ENCODE peak calls at places on chromosomes 16 and 17, in six cellular contexts. F is HFF-Myc, L is AG10803, U is aorta, V is dorsolateral prefrontal cortex, M is body of pancreas. Q is an unnamed sample.

GRCh38 chr17:78618264-78619066 is 41.3 kb upstream of the DNAH17 start:
- DNase-seq in M (peak), V (no peak), F (no peak), U (peak), L (no peak), Q (no peak)

GRCh38 chr17:40551091-40551873 is 14.0 kb downstream of the CCR7 start:
- DNase-seq in U (peak), F (no peak), M (peak), L (peak), V (peak), Q (peak)

GRCh38 chr16:48499822-48500440 is 110.0 kb downstream of the N4BP1 start:
- DNase-seq in V (no peak), F (peak), M (peak), U (peak), L (peak), Q (peak)

GRCh38 chr17:27499451-27500265 is 43.4 kb downstream of the KSR1 start:
- DNase-seq in U (no peak), M (peak), L (no peak), V (no peak), F (no peak), Q (no peak)

GRCh38 chr17:19741832-19742457 is 6.2 kb downstream of the ALDH3A1 start:
- DNase-seq in F (no peak), U (no peak), L (no peak), V (no peak), M (no peak), Q (no peak)

GRCh38 chr16:15493416-15494181 is 59.2 kb downstream of the BMERB1 start:
- DNase-seq in M (no peak), V (no peak), F (peak), U (no peak), L (peak), Q (no peak)

GRCh38 chr17:66533572-66533971 is 231.2 kb downstream of the PRKCA start:
- DNase-seq in F (no peak), V (no peak), L (no peak), U (no peak), M (peak), Q (peak)

GRCh38 chr17:80455328-80455710 is 21.1 kb downstream of the NPTX1 start:
- DNase-seq in L (no peak), F (no peak), V (no peak), U (no peak), M (peak), Q (no peak)

GRCh38 chr16:87582221-87582965 is 19.9 kb upstream of the JPH3 start:
- DNase-seq in L (peak), U (peak), V (no peak), M (peak), F (no peak), Q (no peak)

GRCh38 chr16:13507530-13507929 is 412.4 kb upstream of the ERCC4 start:
- DNase-seq in U (no peak), V (no peak), F (no peak), L (no peak), M (no peak), Q (no peak)

GRCh38 chr17:9232591-9233270 is 211.4 kb downstream of the NTN1 start:
- DNase-seq in V (no peak), M (no peak), U (peak), L (peak), F (no peak), Q (no peak)

GRCh38 chr17:76351526-76352071 is 2.1 kb downstream of the PRPSAP1 start:
- DNase-seq in L (no peak), F (no peak), V (no peak), M (no peak), U (no peak), Q (no peak)

GRCh38 chr17:39643271-39643670 is 6.3 kb downstream of the STARD3 start:
- DNase-seq in L (peak), U (no peak), V (no peak), M (no peak), F (no peak), Q (no peak)

GRCh38 chr17:78019367-78019975 is 61.0 kb downstream of the TNRC6C start:
- DNase-seq in V (no peak), F (no peak), L (peak), U (no peak), M (no peak), Q (peak)

GRCh38 chr16:88901718-88902337 is 35.4 kb upstream of the PABPN1L start:
- DNase-seq in F (no peak), U (no peak), L (no peak), V (no peak), M (no peak), Q (no peak)

GRCh38 chr17:76243826-76244679 is 3.8 kb upstream of the RNF157 start:
- DNase-seq in L (peak), V (no peak), U (no peak), M (no peak), F (peak), Q (no peak)

GRCh38 chr16:85027968-85028637 is 508 bp downstream of the KIAA0513 start:
- DNase-seq in U (peak), V (no peak), L (no peak), M (peak), F (no peak), Q (no peak)

GRCh38 chr16:88288303-88288702 is 94.5 kb upstream of the ZNF469 start:
- DNase-seq in F (no peak), V (no peak), M (no peak), L (no peak), U (no peak), Q (no peak)

GRCh38 chr17:58302919-58303551 is 22.3 kb upstream of the MPO start:
- DNase-seq in M (no peak), F (no peak), V (no peak), L (no peak), U (no peak), Q (no peak)

GRCh38 chr16:85984211-85984880 is 85.4 kb downstream of the IRF8 start:
- DNase-seq in U (no peak), V (no peak), L (no peak), F (no peak), M (no peak), Q (no peak)

GRCh38 chr16:63776034-63776433 is 1345.8 kb downstream of the CDH11 start:
- DNase-seq in M (no peak), U (no peak), V (no peak), L (no peak), F (no peak), Q (no peak)

GRCh38 chr16:75109732-75110243 is 6.8 kb downstream of the LDHD start:
- DNase-seq in V (peak), M (peak), F (no peak), U (peak), L (no peak), Q (no peak)

GRCh38 chr17:77332981-77333685 is 192.4 kb downstream of the SEC14L1 start:
- DNase-seq in V (no peak), L (peak), M (no peak), U (no peak), F (peak), Q (peak)

GRCh38 chr17:33560165-33560564 is 267.1 kb upstream of the ASIC2 start:
- DNase-seq in U (no peak), F (no peak), V (no peak), M (no peak), L (peak), Q (no peak)

GRCh38 chr17:51629232-51629631 is 368.9 kb downstream of the UTP18 start:
- DNase-seq in F (no peak), V (no peak), M (no peak), L (no peak), U (no peak), Q (no peak)

GRCh38 chr17:28173071-28173561 is 130.6 kb downstream of the NLK start:
- DNase-seq in M (no peak), U (no peak), F (no peak), V (no peak), L (no peak), Q (peak)

GRCh38 chr17:67223924-67224323 is 21.1 kb downstream of the HELZ start:
- DNase-seq in U (no peak), V (no peak), M (no peak), L (no peak), F (no peak), Q (no peak)

GRCh38 chr16:87702325-87702811 is 63.4 kb downstream of the KLHDC4 start:
- DNase-seq in U (no peak), M (peak), L (no peak), F (no peak), V (no peak), Q (peak)

GRCh38 chr16:86505185-86505898 is 5.0 kb upstream of the FOXF1 start:
- DNase-seq in F (no peak), U (no peak), L (no peak), V (no peak), M (no peak), Q (no peak)

GRCh38 chr17:48723555-48724239 is 712 bp downstream of the PRAC2 start:
- DNase-seq in L (no peak), V (no peak), U (no peak), F (no peak), M (no peak), Q (peak)

DNA sequence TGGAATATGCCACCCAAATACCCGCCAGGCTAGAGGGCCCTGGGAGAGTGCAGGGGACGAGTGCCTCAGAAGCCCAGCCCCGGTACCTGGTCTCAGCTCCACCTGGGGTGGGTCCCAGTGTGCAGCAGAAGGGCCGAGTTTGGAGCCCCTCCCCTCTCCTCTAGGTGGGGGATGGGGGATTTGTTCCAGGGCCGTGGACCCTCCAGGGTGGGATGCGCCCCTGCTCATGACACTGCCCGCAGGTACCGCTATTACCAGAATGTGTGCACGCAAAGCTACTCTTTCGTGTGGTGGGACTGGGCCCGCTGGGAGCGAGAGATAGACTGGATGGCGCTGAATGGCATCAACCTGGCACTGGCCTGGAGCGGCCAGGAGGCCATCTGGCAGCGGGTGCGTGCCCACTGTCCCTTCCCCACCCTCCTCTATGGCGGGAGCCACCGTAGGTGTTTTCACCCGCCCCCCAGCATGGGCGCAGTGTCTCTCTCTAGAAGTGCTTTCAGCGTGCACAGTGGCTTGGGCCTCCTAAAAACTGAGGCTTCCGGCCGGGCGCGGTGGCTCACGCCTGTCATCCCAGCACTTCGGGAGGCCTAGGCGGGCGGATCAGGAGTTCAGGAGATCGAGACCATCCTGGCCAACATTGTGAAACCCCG is 1.2 kb downstream of the NAGLU start:
- DNase-seq in M (no peak), V (no peak), F (no peak), L (no peak), U (no peak), Q (no peak)
- H3K4me3 ChIP-seq in M (peak), V (peak), F (peak), L (peak), U (peak), Q (peak)

GRCh38 chr17:64017381-64017980 is 3.0 kb downstream of the ICAM2 start:
- DNase-seq in F (no peak), L (no peak), M (no peak), V (no peak), U (no peak), Q (no peak)

GRCh38 chr17:64019486-64020067 is 856 bp downstream of the ICAM2 start:
- DNase-seq in U (no peak), M (no peak), V (no peak), L (no peak), F (no peak), Q (no peak)

GRCh38 chr17:64015447-64015846 is 5.0 kb downstream of the ICAM2 start:
- DNase-seq in U (no peak), V (no peak), F (no peak), L (no peak), M (no peak), Q (no peak)

GRCh38 chr17:64016974-64017373 is 3.5 kb downstream of the ICAM2 start:
- DNase-seq in U (no peak), F (no peak), M (no peak), V (no peak), L (no peak), Q (no peak)

DNA sequence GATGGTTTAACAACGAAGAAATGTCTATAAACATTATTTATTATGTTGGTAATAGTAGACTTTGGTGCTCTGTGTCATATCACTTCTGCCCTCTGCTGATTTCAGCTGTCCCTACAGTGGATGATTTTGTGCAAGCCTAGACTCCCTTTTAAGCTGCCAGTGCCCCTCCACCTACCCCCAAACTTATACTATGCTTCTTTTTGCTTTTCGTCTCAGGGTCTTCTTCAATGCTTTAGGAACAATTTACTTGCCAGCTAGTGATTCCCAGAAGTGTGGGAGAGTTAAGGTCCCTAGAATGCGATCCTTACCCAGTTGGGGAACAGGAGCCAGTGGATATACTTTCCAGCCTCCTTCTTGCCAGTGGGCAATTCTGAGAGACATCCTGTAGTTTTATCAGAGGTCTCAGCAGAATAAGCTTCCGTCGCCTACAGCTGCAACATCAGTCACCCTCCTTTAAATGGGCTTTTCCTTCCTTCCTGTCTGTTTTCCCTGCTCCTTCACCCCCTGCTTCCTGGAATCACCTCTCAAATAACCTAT is 4.1 kb downstream of the ICAM2 start:
- DNase-seq in M (no peak), U (no peak), L (no peak), V (no peak), F (no peak), Q (no peak)
- H3K4me3 ChIP-seq in M (no peak), U (no peak), L (no peak), V (no peak), F (no peak), Q (no peak)

GRCh38 chr16:1981972-1982574 is 804 bp upstream of the NOXO1 start:
- DNase-seq in F (no peak), L (no peak), U (no peak), V (peak), M (peak), Q (no peak)

GRCh38 chr16:1981398-1981836 is at the start of gene NOXO1:
- DNase-seq in F (no peak), M (no peak), V (no peak), L (no peak), U (no peak), Q (no peak)

GRCh38 chr16:1984347-1985225 is 593 bp downstream of the GFER start:
- DNase-seq in U (no peak), F (no peak), L (no peak), V (no peak), M (no peak), Q (no peak)

GRCh38 chr16:1983544-1984346 is at the start of gene GFER:
- DNase-seq in F (peak), V (peak), U (peak), M (peak), L (peak), Q (peak)

GRCh38 chr16:1983053-1983543 is 895 bp upstream of the GFER start:
- DNase-seq in L (no peak), F (no peak), U (no peak), M (no peak), V (no peak), Q (no peak)
- H3K4me3 ChIP-seq in L (peak), F (peak), U (peak), M (no peak), V (peak), Q (peak)

GRCh38 chr16:71287903-71288302 is 1.3 kb downstream of the CMTR2 start:
- DNase-seq in M (no peak), V (no peak), U (no peak), L (no peak), F (no peak), Q (no peak)

GRCh38 chr16:71289732-71290062 is 495 bp upstream of the CMTR2 start:
- DNase-seq in U (no peak), L (no peak), F (no peak), V (no peak), M (no peak), Q (no peak)

GRCh38 chr16:71288570-71288889 is 672 bp downstream of the CMTR2 start:
- DNase-seq in F (no peak), M (no peak), L (no peak), V (no peak), U (no peak), Q (no peak)

GRCh38 chr16:71287454-71287853 is 1.7 kb downstream of the CMTR2 start:
- DNase-seq in V (no peak), M (no peak), F (no peak), L (no peak), U (no peak), Q (no peak)

DNA sequence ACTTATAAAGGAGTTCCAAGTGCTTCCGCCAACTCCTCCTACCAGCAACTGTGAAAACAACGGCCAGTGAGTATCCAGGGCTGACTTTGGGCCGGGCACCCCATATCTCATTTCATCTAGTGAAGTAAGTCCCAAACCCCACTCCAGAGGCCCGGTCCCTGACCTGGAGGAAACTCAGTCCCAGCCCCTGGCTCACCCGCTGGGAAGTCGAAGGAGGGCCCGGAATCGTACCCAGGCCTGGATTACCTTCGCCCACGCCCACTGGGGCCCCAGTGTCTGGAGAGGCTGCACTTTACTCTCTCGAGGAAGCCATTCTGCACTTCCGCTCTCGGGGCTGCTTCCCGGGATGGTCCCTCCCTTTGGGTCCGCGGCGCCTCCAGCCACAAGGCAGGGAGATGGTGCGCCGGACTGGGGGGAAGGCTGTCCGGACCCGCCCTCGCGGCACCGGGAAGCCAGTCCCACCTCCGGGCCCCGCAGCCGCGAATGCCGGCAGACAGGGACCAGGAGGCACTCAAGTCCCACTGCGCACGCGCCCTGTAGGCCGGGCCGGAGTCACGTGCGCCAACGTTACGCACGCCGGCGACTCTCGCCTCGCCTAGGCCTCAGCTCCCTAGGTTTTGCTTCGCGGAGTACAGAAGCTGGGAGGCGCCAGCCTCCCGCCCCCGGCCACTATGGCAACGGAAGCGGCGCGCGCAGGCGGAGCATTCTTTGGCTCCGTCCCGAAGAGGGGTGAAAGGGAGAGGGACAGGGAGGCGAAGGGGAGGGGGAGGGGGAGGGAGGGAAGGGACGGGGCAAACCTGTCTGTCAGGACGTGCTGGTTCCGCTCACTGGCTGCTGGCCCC is at the start of gene CMTR2:
- DNase-seq in U (peak), V (peak), L (peak), F (peak), M (peak), Q (peak)
- H3K4me3 ChIP-seq in U (peak), V (peak), L (peak), F (peak), M (peak), Q (peak)

GRCh38 chr17:50136096-50136687 is 6.2 kb upstream of the SAMD14 start:
- DNase-seq in L (no peak), V (no peak), U (no peak), M (no peak), F (no peak), Q (no peak)
- H3K4me3 ChIP-seq in L (no peak), V (no peak), U (no peak), M (no peak), F (no peak), Q (no peak)

Q was measured in cardiac muscle cell.